ENCODE peak calls at places on chromosomes 11 and 22, in nine cellular contexts. A is HCT116, C is PC-9, I is GM06990, N is heart left ventricle, M is GM12864, P is ovary, W is tibial artery, B is cardiac muscle cell. E is an unnamed sample.

GRCh38 chr11:111531687-111532364 is 8.7 kb upstream of the LAYN start:
- DNase-seq in M (peak), A (peak), P (no peak), C (peak), I (no peak), B (no peak), N (no peak), W (no peak), E (peak)

GRCh38 chr11:105632316-105632715 is 22.4 kb downstream of the GRIA4 start:
- DNase-seq in P (no peak), I (no peak), A (no peak), M (no peak), C (no peak), W (no peak), N (no peak), B (no peak), E (no peak)

GRCh38 chr11:19187101-19187500 is 14.7 kb downstream of the CSRP3 start:
- DNase-seq in B (no peak), W (no peak), A (no peak), P (no peak), C (no peak), I (no peak), N (no peak), M (no peak), E (peak)

GRCh38 chr22:19871023-19871844 is 16.6 kb upstream of the GNB1L start:
- DNase-seq in B (no peak), A (no peak), P (peak), M (no peak), W (peak), I (no peak), N (peak), C (no peak), E (no peak)

GRCh38 chr11:118634435-118635236 is 27.2 kb downstream of the PHLDB1 start:
- DNase-seq in I (no peak), N (peak), B (peak), C (no peak), P (peak), W (peak), M (no peak), A (no peak), E (peak)

GRCh38 chr22:45575607-45576272 is 73.1 kb downstream of the FBLN1 start:
- DNase-seq in M (no peak), B (no peak), P (no peak), C (no peak), A (no peak), W (no peak), N (no peak), I (no peak), E (no peak)

GRCh38 chr11:30487200-30487898 is 98.8 kb downstream of the MPPED2 start:
- DNase-seq in N (peak), I (no peak), B (no peak), M (no peak), C (no peak), W (peak), P (no peak), A (no peak), E (no peak)

GRCh38 chr11:62500066-62501035 is 46.3 kb downstream of the AHNAK start:
- DNase-seq in M (no peak), N (no peak), B (no peak), C (peak), P (no peak), W (no peak), I (no peak), A (peak), E (no peak)

GRCh38 chr11:11995601-11996000 is 12.8 kb downstream of the DKK3 start:
- DNase-seq in B (no peak), I (no peak), N (no peak), W (no peak), P (no peak), A (no peak), C (no peak), M (no peak), E (no peak)

GRCh38 chr22:41768420-41768819 is 32.1 kb upstream of the CCDC134 start:
- DNase-seq in M (no peak), B (no peak), W (no peak), N (no peak), A (no peak), P (no peak), I (no peak), C (peak), E (peak)

GRCh38 chr22:37676691-37677627 is 1.5 kb downstream of the LGALS1 start:
- DNase-seq in N (peak), W (peak), C (peak), I (peak), B (peak), P (peak), A (peak), M (peak), E (peak)

GRCh38 chr22:37675930-37676571 is 615 bp downstream of the LGALS1 start:
- DNase-seq in W (peak), I (no peak), N (peak), M (no peak), C (peak), P (peak), A (no peak), B (no peak), E (peak)

GRCh38 chr22:37674248-37674647 is 1.2 kb upstream of the LGALS1 start:
- DNase-seq in B (no peak), W (no peak), P (no peak), C (no peak), A (no peak), M (no peak), I (no peak), N (no peak), E (no peak)

GRCh38 chr22:37672920-37673453 is 2.4 kb upstream of the LGALS1 start:
- DNase-seq in I (no peak), C (no peak), A (no peak), B (no peak), P (peak), M (no peak), W (no peak), N (no peak), E (no peak)

GRCh38 chr22:37674951-37675929 is at the start of gene LGALS1:
- DNase-seq in A (peak), I (peak), W (peak), P (peak), M (peak), B (peak), N (peak), C (peak), E (peak)
- TF ChIP-seq CTCF in A (no peak), I (no peak), W (no peak), P (no peak), M (no peak), B (peak), N (peak), C (no peak), E (peak)

GRCh38 chr22:39170825-39171622 is 18.5 kb upstream of the CBX7 start:
- DNase-seq in W (peak), N (peak), P (peak), A (peak), M (peak), B (peak), C (peak), I (peak), E (peak)
- H3K4me3 ChIP-seq in W (no peak), N (no peak), P (no peak), A (no peak), M (no peak), B (no peak), C (no peak), I (no peak), E (no peak)

GRCh38 chr11:126189109-126189929 is 22.1 kb downstream of the RPUSD4 start:
- DNase-seq in A (no peak), P (no peak), C (no peak), W (no peak), I (peak), B (no peak), M (peak), N (no peak), E (no peak)

GRCh38 chr11:126188332-126189108 is 22.9 kb downstream of the RPUSD4 start:
- DNase-seq in M (no peak), N (no peak), A (no peak), C (no peak), B (no peak), W (no peak), I (peak), P (no peak), E (no peak)

GRCh38 chr11:126185200-126186030 is 26.0 kb downstream of the RPUSD4 start:
- DNase-seq in P (no peak), B (no peak), I (no peak), N (no peak), A (no peak), C (no peak), M (no peak), W (no peak), E (no peak)

GRCh38 chr11:126186031-126186698 is 25.3 kb downstream of the RPUSD4 start:
- DNase-seq in A (no peak), M (no peak), C (no peak), B (no peak), W (no peak), I (no peak), P (peak), N (peak), E (peak)

GRCh38 chr11:126186708-126187481 is 24.6 kb downstream of the RPUSD4 start:
- DNase-seq in M (no peak), P (no peak), W (no peak), N (no peak), B (no peak), A (no peak), C (no peak), I (no peak), E (peak)
- TF ChIP-seq CTCF in M (no peak), P (no peak), W (no peak), N (no peak), B (peak), A (peak), C (no peak), I (no peak), E (no peak)

DNA sequence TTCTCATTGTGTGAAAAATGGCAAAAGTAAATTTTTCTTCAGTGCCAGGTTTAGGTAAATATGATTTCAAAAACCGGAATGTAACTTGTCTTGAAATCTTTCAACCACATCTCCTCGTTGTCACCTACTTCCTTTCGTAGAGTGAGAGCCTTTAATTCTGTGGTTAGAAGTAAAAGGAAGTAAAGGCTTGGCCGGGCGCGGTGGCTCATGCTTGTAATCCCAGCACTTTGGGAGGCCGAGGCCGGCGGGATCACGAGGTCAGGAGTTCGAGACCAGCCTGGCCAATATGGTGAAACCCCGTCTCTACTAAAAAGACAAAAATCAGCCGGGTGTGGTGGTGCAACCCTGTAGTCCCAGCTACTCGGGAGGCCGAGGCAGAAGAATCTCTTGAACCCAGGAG is 29.8 kb downstream of the SGSM3 start:
- DNase-seq in N (no peak), B (no peak), W (no peak), P (no peak), C (no peak), M (peak), I (peak), A (no peak), E (no peak)
- H3K4me3 ChIP-seq in N (no peak), B (no peak), W (no peak), P (no peak), C (no peak), M (no peak), I (no peak), A (no peak), E (no peak)

DNA sequence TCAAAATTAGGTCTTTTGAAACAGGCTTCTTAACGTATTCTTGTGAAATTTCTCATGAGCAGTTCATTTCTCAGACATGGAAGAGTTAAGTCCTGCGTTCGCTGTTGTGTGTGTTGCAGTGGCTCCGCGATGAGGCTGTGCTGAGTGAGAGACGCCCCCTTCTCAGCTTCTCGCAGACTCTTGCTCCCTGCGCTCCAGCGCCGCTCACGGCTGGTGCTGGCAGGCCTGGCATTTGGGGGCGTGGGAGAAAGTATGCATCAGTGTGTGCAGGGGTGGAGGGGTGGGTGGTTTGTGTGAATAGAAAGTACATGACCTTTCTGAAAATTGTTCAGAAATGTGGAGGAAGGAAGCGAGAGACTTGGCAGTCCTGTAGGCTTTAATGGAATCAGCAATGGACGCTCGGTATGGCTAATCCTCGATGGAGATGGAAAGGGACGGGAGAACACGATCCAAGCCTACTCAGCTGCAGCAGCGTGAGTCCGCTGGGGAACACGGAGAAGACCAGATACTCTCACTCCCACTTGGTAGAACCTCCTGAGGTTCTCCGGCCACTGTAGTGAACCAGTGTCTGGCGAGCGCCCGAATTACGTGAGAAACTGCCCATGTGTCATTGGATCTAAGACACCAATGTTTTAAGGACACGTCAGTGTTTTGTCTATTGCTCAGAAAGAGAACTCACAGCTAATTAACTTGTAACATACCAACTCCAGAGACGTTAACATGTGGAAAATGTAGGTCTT is 5.9 kb downstream of the TAB1 start:
- DNase-seq in A (no peak), C (no peak), N (no peak), I (no peak), B (peak), M (no peak), W (no peak), P (peak), E (peak)
- TF ChIP-seq CTCF in A (no peak), C (no peak), N (peak), I (no peak), B (peak), M (no peak), W (no peak), P (no peak), E (peak)

E was measured in cardiac fibroblast.